ENCODE peak calls at places on chromosomes 2 and 18, in five cellular contexts. S is K562, U is A549, O is HepG2, M is GM12878. N is an unnamed sample.

GRCh38 chr18:70380915-70381896 is 92.4 kb downstream of the SOCS6 start:
- DNase-seq in S (peak; percentile 61), U (no peak), O (peak; percentile 98), M (no peak), N (no peak)

GRCh38 chr2:131419447-131419846 is 55.5 kb upstream of the RAB6D start:
- DNase-seq in S (no peak), U (no peak), O (no peak), M (no peak), N (no peak)

GRCh38 chr2:29147963-29148362 is 32.7 kb downstream of the CLIP4 start:
- DNase-seq in S (no peak), U (no peak), O (no peak), M (no peak), N (no peak)

GRCh38 chr18:52392160-52392559 is 52.2 kb downstream of the DCC start:
- DNase-seq in S (no peak), U (no peak), O (no peak), M (peak; percentile 52), N (no peak)

GRCh38 chr2:118975133-118975532 is 33.1 kb downstream of the MARCO start:
- DNase-seq in S (no peak), U (no peak), O (no peak), M (no peak), N (no peak)

GRCh38 chr2:202172439-202173191 is 65.8 kb downstream of the SUMO1 start:
- DNase-seq in S (no peak), U (no peak), O (no peak), M (peak; percentile 39), N (no peak)

GRCh38 chr18:56235061-56235772 is 403.2 kb downstream of the TXNL1 start:
- DNase-seq in S (no peak), U (no peak), O (no peak), M (no peak), N (no peak)

GRCh38 chr2:239363946-239364637 is 36.7 kb downstream of the HDAC4 start:
- DNase-seq in S (no peak), U (no peak), O (no peak), M (no peak), N (no peak)

GRCh38 chr2:150585221-150585971 is 97.9 kb upstream of the RND3 start:
- DNase-seq in S (no peak), U (no peak), O (no peak), M (no peak), N (no peak)

GRCh38 chr2:7375901-7376300 is 458.7 kb downstream of the RNF144A start:
- DNase-seq in S (no peak), U (no peak), O (no peak), M (no peak), N (no peak)

GRCh38 chr2:110877031-110877827 is 144.9 kb downstream of the ACOXL start:
- DNase-seq in S (no peak), U (no peak), O (no peak), M (no peak), N (no peak)

GRCh38 chr2:117523267-117523666 is 291.2 kb upstream of the DDX18 start:
- DNase-seq in S (no peak), U (no peak), O (no peak), M (no peak), N (peak; percentile 61)

GRCh38 chr2:174606336-174606735 is 8.7 kb upstream of the WIPF1 start:
- DNase-seq in S (no peak), U (peak; percentile 56), O (no peak), M (no peak), N (peak; percentile 32)

GRCh38 chr18:6328624-6329016 is 86.1 kb downstream of the L3MBTL4 start:
- DNase-seq in S (no peak), U (no peak), O (no peak), M (no peak), N (no peak)

GRCh38 chr18:56709463-56709862 is 58.3 kb downstream of the WDR7 start:
- DNase-seq in S (peak; percentile 20), U (peak; percentile 22), O (peak; percentile 54), M (peak; percentile 46), N (peak; percentile 23)

GRCh38 chr18:40878371-40878770 is 1076.7 kb upstream of the PIK3C3 start:
- DNase-seq in S (no peak), U (no peak), O (no peak), M (no peak), N (no peak)

GRCh38 chr18:54830260-54830659 is 2.0 kb downstream of the RAB27B start:
- DNase-seq in S (no peak), U (no peak), O (no peak), M (no peak), N (no peak)

GRCh38 chr2:149767516-149767974 is 180.0 kb upstream of the MMADHC start:
- DNase-seq in S (no peak), U (no peak), O (no peak), M (no peak), N (no peak)

GRCh38 chr2:224908820-224909219 is 133.4 kb downstream of the DOCK10 start:
- DNase-seq in S (no peak), U (no peak), O (no peak), M (no peak), N (no peak)

GRCh38 chr2:41947701-41948396 is 100.0 kb upstream of the PKDCC start:
- DNase-seq in S (peak; percentile 36), U (no peak), O (no peak), M (no peak), N (peak; percentile 81)

GRCh38 chr18:63444567-63444966 is 22.3 kb upstream of the VPS4B start:
- DNase-seq in S (no peak), U (no peak), O (no peak), M (no peak), N (no peak)

GRCh38 chr2:162688403-162688802 is 150.2 kb downstream of the KCNH7 start:
- DNase-seq in S (no peak), U (no peak), O (no peak), M (no peak), N (no peak)

GRCh38 chr2:46229134-46230063 is 67.8 kb upstream of the EPAS1 start:
- DNase-seq in S (no peak), U (peak; percentile 53), O (peak; percentile 87), M (peak; percentile 89), N (no peak)

GRCh38 chr2:105573910-105574655 is 170.6 kb upstream of the NCK2 start:
- DNase-seq in S (no peak), U (no peak), O (no peak), M (no peak), N (no peak)

GRCh38 chr2:113877651-113878594 is 12.0 kb upstream of the ACTR3 start:
- DNase-seq in S (peak; percentile 53), U (no peak), O (peak; percentile 76), M (no peak), N (peak; percentile 19)

GRCh38 chr2:16664052-16664731 is 1.4 kb downstream of the CYRIA start:
- DNase-seq in S (no peak), U (no peak), O (no peak), M (no peak), N (peak; percentile 77)

GRCh38 chr2:224887159-224887558 is 155.1 kb downstream of the DOCK10 start:
- DNase-seq in S (no peak), U (no peak), O (no peak), M (no peak), N (no peak)

GRCh38 chr2:45412754-45413379 is 198.2 kb downstream of the SRBD1 start:
- DNase-seq in S (no peak), U (no peak), O (no peak), M (no peak), N (no peak)

GRCh38 chr2:48283870-48284269 is 246.1 kb upstream of the STON1 start:
- DNase-seq in S (no peak), U (no peak), O (no peak), M (no peak), N (no peak)

GRCh38 chr18:67980241-67980640 is 463.7 kb upstream of the DSEL start:
- DNase-seq in S (no peak), U (no peak), O (no peak), M (no peak), N (no peak)
- TF ChIP-seq RFX5 in S (no peak), U (no peak), O (no peak), M (no peak), N (no peak)

DNA sequence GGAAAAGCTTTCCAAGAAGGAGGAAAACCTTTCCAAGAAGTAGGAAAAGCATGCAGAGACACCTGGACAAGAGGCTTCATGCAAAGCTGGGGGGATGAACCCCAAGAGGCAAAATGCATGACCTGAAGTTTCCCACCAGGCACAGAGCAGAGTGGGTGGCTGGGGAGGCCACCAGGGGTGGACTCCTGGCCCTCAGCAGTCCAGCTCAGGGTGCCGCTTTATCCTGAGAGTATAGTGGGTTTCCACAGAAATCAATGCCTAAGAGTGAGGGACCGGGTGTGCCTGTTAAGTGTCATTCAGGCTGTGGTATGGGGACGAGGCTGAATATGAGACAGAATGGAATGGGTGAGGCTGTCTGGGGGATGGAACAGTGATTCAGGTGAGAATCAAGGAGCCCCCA is 25.4 kb upstream of the GNAL start:
- DNase-seq in S (no peak), U (no peak), O (no peak), M (no peak), N (no peak)
- TF ChIP-seq REST in S (no peak), U (no peak), O (no peak), M (no peak), N (no peak)

GRCh38 chr2:218223046-218223445 is 6.1 kb downstream of the ARPC2 start:
- DNase-seq in S (no peak), U (no peak), O (no peak), M (no peak), N (no peak)

GRCh38 chr2:218221015-218221414 is 4.0 kb downstream of the ARPC2 start:
- DNase-seq in S (no peak), U (no peak), O (no peak), M (no peak), N (peak; percentile 9)

GRCh38 chr2:218218409-218219185 is 1.6 kb downstream of the ARPC2 start:
- DNase-seq in S (no peak), U (no peak), O (no peak), M (peak; percentile 53), N (peak; percentile 58)

GRCh38 chr2:218217366-218218309 is 649 bp downstream of the ARPC2 start:
- DNase-seq in S (no peak), U (peak; percentile 48), O (peak; percentile 18), M (no peak), N (peak; percentile 11)

DNA sequence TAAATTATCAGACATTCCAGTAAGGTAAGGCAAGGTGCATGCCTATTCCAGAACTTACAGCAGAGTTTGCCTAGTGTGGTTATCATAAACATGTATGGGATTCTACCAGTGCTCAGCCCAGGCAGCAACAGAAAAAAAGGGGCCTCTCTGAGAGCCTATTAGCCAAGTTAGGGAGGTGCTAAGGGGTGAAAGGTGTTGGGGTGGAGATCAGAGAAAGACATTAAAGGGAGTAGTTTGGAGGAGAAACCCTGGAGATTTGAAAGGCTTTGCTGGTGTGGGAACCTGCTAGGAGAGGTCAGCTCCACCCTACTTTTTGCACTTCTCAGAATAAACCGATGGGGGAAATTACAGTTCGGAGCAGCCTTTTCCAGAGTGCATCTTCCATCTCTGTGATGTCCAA is 2.9 kb downstream of the ARPC2 start:
- DNase-seq in S (no peak), U (no peak), O (no peak), M (no peak), N (no peak)
- TF ChIP-seq RFX5 in S (no peak), U (no peak), O (no peak), M (no peak), N (no peak)

GRCh38 chr2:43135583-43135982 is 90.8 kb downstream of the ZFP36L2 start:
- DNase-seq in S (no peak), U (no peak), O (no peak), M (no peak), N (peak; percentile 42)

GRCh38 chr2:43132523-43133301 is 93.7 kb downstream of the ZFP36L2 start:
- DNase-seq in S (no peak), U (no peak), O (no peak), M (no peak), N (peak; percentile 40)

GRCh38 chr2:43133336-43133707 is 93.1 kb downstream of the ZFP36L2 start:
- DNase-seq in S (no peak), U (no peak), O (no peak), M (no peak), N (peak; percentile 39)

GRCh38 chr2:43134571-43134889 is 91.9 kb downstream of the ZFP36L2 start:
- DNase-seq in S (no peak), U (no peak), O (no peak), M (no peak), N (peak; percentile 34)

GRCh38 chr2:43133708-43134570 is 92.5 kb downstream of the ZFP36L2 start:
- DNase-seq in S (no peak), U (no peak), O (no peak), M (no peak), N (peak; percentile 48)
- TF ChIP-seq REST in S (no peak), U (no peak), O (no peak), M (no peak), N (no peak)